ENCODE peak calls at places on chromosome 20, in ten cellular contexts. V, N, B, P, X, D, C, H, S and K are unnamed samples.

GRCh38 chr20:57150559-57150958 is 115.9 kb downstream of the BMP7 start:
- DNase-seq in V (no peak), N (no peak), B (no peak), P (no peak), X (no peak), D (no peak), C (no peak), H (no peak), S (no peak), K (no peak)

GRCh38 chr20:47620808-47621805 is 119.4 kb downstream of the NCOA3 start:
- DNase-seq in V (peak), N (peak), B (peak), P (peak), X (no peak), D (no peak), C (no peak), H (no peak), S (no peak), K (peak)

GRCh38 chr20:63080411-63080810 is 73.6 kb upstream of the BHLHE23 start:
- DNase-seq in V (no peak), N (no peak), B (no peak), P (no peak), X (no peak), D (no peak), C (no peak), H (no peak), S (peak), K (no peak)

GRCh38 chr20:38418509-38419204 is 16.5 kb downstream of the SNHG17 start:
- DNase-seq in V (no peak), N (peak), B (peak), P (no peak), X (no peak), D (no peak), C (peak), H (no peak), S (no peak), K (no peak)

GRCh38 chr20:34753706-34754461 is 49.7 kb downstream of the TP53INP2 start:
- DNase-seq in V (peak), N (peak), B (no peak), P (no peak), X (no peak), D (no peak), C (no peak), H (no peak), S (no peak), K (peak)

GRCh38 chr20:5991623-5992441 is 41.4 kb downstream of the MCM8 start:
- DNase-seq in V (no peak), N (peak), B (peak), P (no peak), X (no peak), D (no peak), C (no peak), H (no peak), S (no peak), K (peak)

GRCh38 chr20:52083627-52084232 is 107.8 kb downstream of the ZFP64 start:
- DNase-seq in V (peak), N (peak), B (peak), P (peak), X (no peak), D (peak), C (peak), H (no peak), S (no peak), K (peak)

GRCh38 chr20:58231678-58232077 is 3.2 kb upstream of the ANKRD60 start:
- DNase-seq in V (no peak), N (peak), B (no peak), P (no peak), X (no peak), D (no peak), C (no peak), H (no peak), S (no peak), K (peak)

GRCh38 chr20:2760381-2761305 is 39.8 kb downstream of the CPXM1 start:
- DNase-seq in V (no peak), N (no peak), B (no peak), P (no peak), X (no peak), D (no peak), C (no peak), H (no peak), S (no peak), K (no peak)

GRCh38 chr20:3471397-3472021 is 691 bp downstream of the ATRN start:
- DNase-seq in V (no peak), N (no peak), B (no peak), P (no peak), X (no peak), D (no peak), C (no peak), H (no peak), S (no peak), K (peak)

GRCh38 chr20:53738039-53738944 is 144.7 kb upstream of the ZNF217 start:
- DNase-seq in V (peak), N (peak), B (peak), P (peak), X (no peak), D (no peak), C (peak), H (no peak), S (no peak), K (peak)

GRCh38 chr20:25042531-25043498 is 15.1 kb downstream of the ACSS1 start:
- DNase-seq in V (no peak), N (no peak), B (no peak), P (no peak), X (peak), D (peak), C (peak), H (peak), S (peak), K (no peak)

GRCh38 chr20:40320612-40321011 is 368.4 kb downstream of the MAFB start:
- DNase-seq in V (no peak), N (no peak), B (no peak), P (no peak), X (no peak), D (no peak), C (no peak), H (no peak), S (no peak), K (no peak)

GRCh38 chr20:11159728-11160127 is 485.9 kb upstream of the JAG1 start:
- DNase-seq in V (peak), N (peak), B (peak), P (peak), X (no peak), D (no peak), C (peak), H (no peak), S (no peak), K (peak)

GRCh38 chr20:25081730-25082497 is at the start of gene VSX1:
- DNase-seq in V (no peak), N (no peak), B (no peak), P (no peak), X (no peak), D (peak), C (no peak), H (no peak), S (no peak), K (no peak)

GRCh38 chr20:34468956-34469355 is 47.3 kb upstream of the DYNLRB1 start:
- DNase-seq in V (no peak), N (peak), B (no peak), P (no peak), X (no peak), D (no peak), C (no peak), H (no peak), S (no peak), K (no peak)

GRCh38 chr20:50172347-50173013 is 18.1 kb upstream of the CEBPB start:
- DNase-seq in V (peak), N (peak), B (no peak), P (peak), X (no peak), D (no peak), C (peak), H (no peak), S (no peak), K (peak)

GRCh38 chr20:3193806-3194616 is 10.5 kb downstream of the DDRGK1 start:
- DNase-seq in V (no peak), N (no peak), B (no peak), P (no peak), X (no peak), D (no peak), C (no peak), H (no peak), S (no peak), K (no peak)